ENCODE peak calls at places on chromosomes 5 and 9, in seven cellular contexts. Z is OCI-LY7, B is stromal cell of bone marrow, P is type B pancreatic cell, R is GM04503, Q is astrocyte of the spinal cord, K is globus pallidus. C is an unnamed sample.

GRCh38 chr5:176690911-176691310 is 43.6 kb downstream of the TSPAN17 start:
- DNase-seq in Z (no peak), B (no peak), P (no peak), R (no peak), Q (no peak), K (no peak), C (no peak)

GRCh38 chr9:13022756-13023155 is 247.9 kb downstream of the LURAP1L start:
- DNase-seq in Z (no peak), B (no peak), P (no peak), R (no peak), Q (no peak), K (no peak), C (no peak)

GRCh38 chr5:33843579-33843978 is 48.2 kb downstream of the ADAMTS12 start:
- DNase-seq in Z (no peak), B (no peak), P (no peak), R (no peak), Q (peak), K (no peak), C (peak)

GRCh38 chr5:108650997-108651396 is 96.7 kb upstream of the FER start:
- DNase-seq in Z (no peak), B (peak), P (no peak), R (no peak), Q (peak), K (no peak), C (no peak)

GRCh38 chr9:93896093-93896492 is 59.1 kb downstream of the BARX1 start:
- DNase-seq in Z (no peak), B (no peak), P (peak), R (no peak), Q (no peak), K (no peak), C (no peak)

GRCh38 chr5:168852329-168852728 is 273.2 kb upstream of the PANK3 start:
- DNase-seq in Z (no peak), B (no peak), P (no peak), R (no peak), Q (no peak), K (no peak), C (no peak)

GRCh38 chr5:2602451-2603045 is 148.9 kb downstream of the IRX2 start:
- DNase-seq in Z (no peak), B (no peak), P (no peak), R (no peak), Q (no peak), K (no peak), C (no peak)

GRCh38 chr9:133857639-133858038 is 119.5 kb upstream of the SARDH start:
- DNase-seq in Z (no peak), B (no peak), P (no peak), R (no peak), Q (no peak), K (no peak), C (no peak)

GRCh38 chr5:51657340-51658240 is 274.3 kb downstream of the ISL1 start:
- DNase-seq in Z (no peak), B (peak), P (no peak), R (no peak), Q (peak), K (no peak), C (no peak)